ENCODE peak calls at places on chromosome X, in six cellular contexts. U is psoas muscle, B is heart left ventricle, I is astrocyte, G is HCT116, K is caudate nucleus. R is an unnamed sample.

GRCh38 chrX:20061869-20062254 is 54.8 kb downstream of the MAP7D2 start:
- DNase-seq in U (no peak), B (no peak), I (peak; percentile 77), G (no peak), K (no peak), R (no peak)

GRCh38 chrX:72274526-72274925 is 2.5 kb downstream of the RPS4X start:
- DNase-seq in U (no peak), B (no peak), I (peak; percentile 35), G (no peak), K (no peak), R (no peak)

GRCh38 chrX:70087857-70088256 is 25.6 kb downstream of the OTUD6A start:
- DNase-seq in U (no peak), B (no peak), I (no peak), G (no peak), K (no peak), R (no peak)

GRCh38 chrX:138711399-138712347 is at the start of gene FGF13:
- DNase-seq in U (peak; percentile 17), B (peak; percentile 16), I (no peak), G (no peak), K (peak; percentile 3), R (no peak)

GRCh38 chrX:115503099-115503498 is 57.9 kb upstream of the PLS3 start:
- DNase-seq in U (no peak), B (no peak), I (no peak), G (no peak), K (no peak), R (no peak)

GRCh38 chrX:131830400-131831184 is 192.5 kb upstream of the STK26 start:
- DNase-seq in U (peak; percentile 55), B (peak; percentile 64), I (peak; percentile 30), G (peak; percentile 85), K (peak; percentile 61), R (no peak)

GRCh38 chrX:56789518-56790070 is 60.6 kb downstream of the NBDY start:
- DNase-seq in U (no peak), B (no peak), I (no peak), G (no peak), K (no peak), R (no peak)

GRCh38 chrX:38879631-38880220 is 78.5 kb downstream of the MID1IP1 start:
- DNase-seq in U (peak; percentile 18), B (peak; percentile 27), I (no peak), G (no peak), K (no peak), R (no peak)

GRCh38 chrX:132953358-132953757 is 5.1 kb downstream of the HS6ST2 start:
- DNase-seq in U (no peak), B (no peak), I (no peak), G (no peak), K (no peak), R (no peak)

GRCh38 chrX:96843566-96843965 is 40.1 kb upstream of the RPA4 start:
- DNase-seq in U (no peak), B (no peak), I (no peak), G (no peak), K (no peak), R (no peak)

GRCh38 chrX:110287605-110288004 is 30.3 kb downstream of the AMMECR1 start:
- DNase-seq in U (no peak), B (no peak), I (no peak), G (no peak), K (no peak), R (no peak)

GRCh38 chrX:71159335-71159734 is 14.7 kb downstream of the NLGN3 start:
- DNase-seq in U (no peak), B (no peak), I (no peak), G (no peak), K (no peak), R (no peak)

GRCh38 chrX:43971966-43972961 is 926 bp downstream of the NDP start:
- DNase-seq in U (no peak), B (no peak), I (peak; percentile 34), G (no peak), K (no peak), R (no peak)

GRCh38 chrX:43693602-43694406 is 37.7 kb downstream of the MAOA start:
- DNase-seq in U (no peak), B (no peak), I (no peak), G (no peak), K (no peak), R (no peak)

GRCh38 chrX:6701085-6701484 is 166.2 kb upstream of the VCX3A start:
- DNase-seq in U (no peak), B (no peak), I (no peak), G (no peak), K (no peak), R (no peak)

GRCh38 chrX:128616933-128617332 is 564.7 kb upstream of the ACTRT1 start:
- DNase-seq in U (no peak), B (no peak), I (no peak), G (no peak), K (no peak), R (no peak)

GRCh38 chrX:120452131-120452530 is 17.0 kb downstream of the LAMP2 start:
- DNase-seq in U (no peak), B (no peak), I (no peak), G (no peak), K (peak; percentile 2), R (no peak)

GRCh38 chrX:109954955-109955354 is 48.0 kb upstream of the TMEM164 start:
- DNase-seq in U (no peak), B (no peak), I (no peak), G (no peak), K (no peak), R (no peak)

GRCh38 chrX:9785944-9786741 is at the start of gene SHROOM2:
- DNase-seq in U (no peak), B (no peak), I (no peak), G (no peak), K (no peak), R (no peak)

GRCh38 chrX:140440891-140441290 is 64.0 kb downstream of the SOX3 start:
- DNase-seq in U (no peak), B (no peak), I (peak; percentile 18), G (no peak), K (no peak), R (no peak)

GRCh38 chrX:101462892-101463291 is 22.4 kb upstream of the ARMCX4 start:
- DNase-seq in U (no peak), B (no peak), I (no peak), G (peak; percentile 15), K (no peak), R (no peak)

GRCh38 chrX:118495061-118495921 is at the start of gene DOCK11:
- DNase-seq in U (peak; percentile 80), B (peak; percentile 76), I (peak; percentile 77), G (no peak), K (peak; percentile 32), R (peak; percentile 81)
- H3K27ac ChIP-seq in U (peak within 1 kb of the TSS; percentile 16), B (peak within 1 kb of the TSS; percentile 85), I (no peak within 1 kb of the TSS), G (no peak within 1 kb of the TSS), K (peak within 1 kb of the TSS; percentile 50), R (peak within 1 kb of the TSS; percentile 90)

DNA sequence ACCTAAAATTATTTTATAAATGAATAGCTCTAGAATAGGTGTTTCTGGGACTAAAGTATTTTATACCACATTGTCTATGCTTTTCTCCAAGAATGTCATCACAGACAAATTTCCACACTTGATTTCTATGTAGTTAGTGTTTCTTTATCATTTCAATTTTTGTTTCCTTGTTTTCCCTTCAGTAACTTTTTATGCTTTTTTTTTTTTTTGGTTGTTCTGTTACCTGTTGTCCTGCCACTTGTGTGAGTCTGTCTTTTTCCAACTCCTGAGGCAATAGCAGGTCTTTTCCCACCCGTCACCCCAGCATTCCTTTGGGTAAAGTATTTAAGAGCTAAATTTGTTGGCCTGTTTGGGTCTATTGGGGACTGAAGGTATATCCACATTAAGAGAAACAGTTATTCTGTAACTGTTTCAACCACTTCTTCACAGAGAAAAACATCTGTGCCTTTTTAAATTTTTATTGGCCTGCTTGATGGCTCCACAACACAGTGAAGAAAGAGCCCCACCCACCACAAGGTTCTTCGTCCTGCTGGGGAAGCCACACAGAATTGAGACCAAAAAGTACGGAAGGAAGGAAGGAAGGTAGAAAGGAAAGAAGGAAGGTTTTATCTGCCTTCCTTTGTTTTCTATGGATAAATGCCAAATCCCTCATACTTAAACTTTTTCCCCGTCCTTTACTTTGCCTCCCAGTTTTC is 17.7 kb upstream of the GPC3 start:
- DNase-seq in U (no peak), B (no peak), I (no peak), G (no peak), K (no peak), R (no peak)
- H3K27ac ChIP-seq in U (no peak overlapping the region), B (no peak overlapping the region), I (no peak overlapping the region), G (no peak overlapping the region), K (no peak overlapping the region), R (no peak overlapping the region)

GRCh38 chrX:134676440-134676839 is 18.2 kb upstream of the PLAC1 start:
- DNase-seq in U (no peak), B (no peak), I (peak; percentile 81), G (no peak), K (no peak), R (no peak)
- H3K27ac ChIP-seq in U (no peak overlapping the region), B (no peak overlapping the region), I (peak overlapping the region; percentile 68), G (no peak overlapping the region), K (no peak overlapping the region), R (no peak overlapping the region)

DNA sequence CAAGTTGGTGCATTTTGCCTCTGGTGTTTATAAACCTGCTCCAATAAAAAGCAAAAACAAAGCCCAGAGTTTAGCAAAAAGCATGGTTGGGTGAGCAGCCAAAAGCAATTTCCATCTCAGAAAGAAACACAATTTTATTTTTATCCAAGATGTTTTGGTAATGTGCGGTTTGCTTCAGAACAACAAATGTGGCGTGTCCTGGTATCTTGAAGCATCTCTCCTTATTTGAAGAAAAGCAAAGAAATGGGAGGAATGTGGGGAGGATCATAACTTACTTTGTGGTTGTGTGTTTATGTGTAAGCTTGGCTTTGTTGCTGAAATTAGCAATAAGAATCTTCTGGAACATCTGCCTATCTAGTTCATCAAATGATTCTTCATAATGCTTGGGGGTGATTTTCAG is 88.3 kb upstream of the DDX3X start:
- DNase-seq in U (no peak), B (no peak), I (no peak), G (no peak), K (no peak), R (no peak)
- H3K27ac ChIP-seq in U (no peak overlapping the region), B (no peak overlapping the region), I (no peak overlapping the region), G (no peak overlapping the region), K (no peak overlapping the region), R (no peak overlapping the region)

R was measured in CD4-positive, alpha-beta T cell.